ENCODE peak calls at places on chromosome 20, in four cellular contexts. G is endothelial cell of umbilical vein, B is GM20000, V is H1. Q is an unnamed sample.

GRCh38 chr20:49595811-49596545 is 28.0 kb upstream of the PTGIS start:
- DNase-seq in G (peak; percentile 44), B (no peak), V (no peak), Q (no peak)

GRCh38 chr20:47588158-47588557 is 86.5 kb downstream of the NCOA3 start:
- DNase-seq in G (no peak), B (no peak), V (no peak), Q (no peak)

GRCh38 chr20:13423472-13424173 is 202.5 kb downstream of the ISM1 start:
- DNase-seq in G (no peak), B (no peak), V (no peak), Q (no peak)

GRCh38 chr20:35145141-35145564 is 2.0 kb downstream of the EDEM2 start:
- DNase-seq in G (peak; percentile 86), B (peak; percentile 63), V (no peak), Q (peak; percentile 30)

GRCh38 chr20:52168116-52168515 is 23.5 kb downstream of the ZFP64 start:
- DNase-seq in G (no peak), B (no peak), V (no peak), Q (no peak)

GRCh38 chr20:49167811-49168507 is 20.2 kb downstream of the STAU1 start:
- DNase-seq in G (no peak), B (no peak), V (no peak), Q (no peak)

GRCh38 chr20:45257711-45258110 is 3.3 kb upstream of the SLPI start:
- DNase-seq in G (no peak), B (no peak), V (no peak), Q (no peak)

GRCh38 chr20:49888341-49889244 is 26.7 kb downstream of the SPATA2 start:
- DNase-seq in G (peak; percentile 73), B (peak; percentile 84), V (peak; percentile 94), Q (peak; percentile 83)

GRCh38 chr20:50754420-50754819 is 23.0 kb downstream of the PARD6B start:
- DNase-seq in G (no peak), B (no peak), V (no peak), Q (no peak)

GRCh38 chr20:35042268-35042667 is 50.3 kb downstream of the TRPC4AP start:
- DNase-seq in G (no peak), B (no peak), V (no peak), Q (no peak)

GRCh38 chr20:32470025-32470861 is 112.1 kb downstream of the ASXL1 start:
- DNase-seq in G (peak; percentile 99), B (peak; percentile 71), V (peak; percentile 84), Q (no peak)

GRCh38 chr20:24811020-24811419 is 138.0 kb upstream of the CST7 start:
- DNase-seq in G (no peak), B (no peak), V (no peak), Q (no peak)

GRCh38 chr20:58037631-58038030 is 190.8 kb downstream of the ANKRD60 start:
- DNase-seq in G (no peak), B (no peak), V (peak; percentile 24), Q (peak; percentile 0)

GRCh38 chr20:23634985-23635767 is 2.6 kb downstream of the CST3 start:
- DNase-seq in G (no peak), B (no peak), V (no peak), Q (no peak)

GRCh38 chr20:5400164-5400762 is 83.5 kb upstream of the PROKR2 start:
- DNase-seq in G (peak; percentile 15), B (no peak), V (peak; percentile 57), Q (no peak)

GRCh38 chr20:18634501-18634900 is 46.6 kb downstream of the DTD1 start:
- DNase-seq in G (no peak), B (no peak), V (no peak), Q (no peak)

GRCh38 chr20:2693286-2693995 is 861 bp downstream of the EBF4 start:
- DNase-seq in G (peak; percentile 5), B (peak; percentile 88), V (peak; percentile 67), Q (peak; percentile 78)

GRCh38 chr20:64146936-64147451 is 17.3 kb upstream of the MYT1 start:
- DNase-seq in G (no peak), B (no peak), V (peak; percentile 30), Q (peak; percentile 19)

GRCh38 chr20:20060234-20060998 is 8.1 kb downstream of the CFAP61 start:
- DNase-seq in G (no peak), B (no peak), V (no peak), Q (no peak)

GRCh38 chr20:9918360-9918759 is 79.5 kb upstream of the PAK5 start:
- DNase-seq in G (no peak), B (no peak), V (no peak), Q (no peak)

GRCh38 chr20:36094497-36094896 is 60.0 kb upstream of the EPB41L1 start:
- DNase-seq in G (peak; percentile 59), B (no peak), V (no peak), Q (peak; percentile 23)

GRCh38 chr20:10217517-10218410 is 866 bp upstream of the SNAP25 start:
- DNase-seq in G (peak; percentile 65), B (peak; percentile 17), V (peak; percentile 80), Q (peak; percentile 87)

Q was measured in retina.